ENCODE peak calls at places on chromosome 17, in five cellular contexts. Y, D, E, S and T are unnamed samples.

GRCh38 chr17:41304091-41304490 is 1.4 kb upstream of the KRTAP29-1 start:
- DNase-seq in Y (no peak), D (no peak), E (no peak), S (no peak), T (no peak)

GRCh38 chr17:79925242-79925957 is 86.2 kb upstream of the CBX4 start:
- DNase-seq in Y (no peak), D (peak), E (peak), S (peak), T (peak)

GRCh38 chr17:290121-290521 is 62.5 kb downstream of the RPH3AL start:
- DNase-seq in Y (no peak), D (no peak), E (no peak), S (no peak), T (no peak)

GRCh38 chr17:7384489-7385081 is 3.7 kb downstream of the TNK1 start:
- DNase-seq in Y (no peak), D (no peak), E (no peak), S (no peak), T (no peak)

GRCh38 chr17:79145548-79145947 is 70.9 kb downstream of the ENGASE start:
- DNase-seq in Y (no peak), D (no peak), E (no peak), S (no peak), T (no peak)

GRCh38 chr17:17669081-17669850 is 12.0 kb upstream of the RAI1 start:
- DNase-seq in Y (no peak), D (no peak), E (no peak), S (peak), T (no peak)

GRCh38 chr17:37137070-37137610 is 188.4 kb downstream of the AATF start:
- DNase-seq in Y (no peak), D (no peak), E (no peak), S (no peak), T (no peak)

GRCh38 chr17:29151567-29151966 is 28.6 kb downstream of the MYO18A start:
- DNase-seq in Y (no peak), D (no peak), E (no peak), S (peak), T (no peak)

GRCh38 chr17:38706625-38707298 is 1.7 kb downstream of the MLLT6 start:
- DNase-seq in Y (peak), D (peak), E (no peak), S (no peak), T (no peak)

GRCh38 chr17:31738067-31738466 is 121.0 kb downstream of the COPRS start:
- DNase-seq in Y (no peak), D (no peak), E (no peak), S (no peak), T (peak)

GRCh38 chr17:68231536-68231935 is 16.3 kb upstream of the AMZ2 start:
- DNase-seq in Y (no peak), D (no peak), E (no peak), S (no peak), T (no peak)

GRCh38 chr17:79094261-79094660 is 19.6 kb downstream of the ENGASE start:
- DNase-seq in Y (no peak), D (no peak), E (no peak), S (no peak), T (no peak)

GRCh38 chr17:49952912-49953497 is 16.0 kb upstream of the DLX4 start:
- DNase-seq in Y (no peak), D (no peak), E (no peak), S (peak), T (no peak)

GRCh38 chr17:8766731-8767130 is 8.4 kb upstream of the SPDYE4 start:
- DNase-seq in Y (no peak), D (no peak), E (no peak), S (no peak), T (no peak)

GRCh38 chr17:66689192-66689591 is 145.7 kb upstream of the CACNG5 start:
- DNase-seq in Y (no peak), D (no peak), E (no peak), S (no peak), T (no peak)

GRCh38 chr17:7632492-7632894 is 2.6 kb downstream of the SHBG start:
- DNase-seq in Y (peak), D (peak), E (no peak), S (peak), T (no peak)

GRCh38 chr17:5911919-5912318 is 158.3 kb upstream of the WSCD1 start:
- DNase-seq in Y (no peak), D (no peak), E (no peak), S (no peak), T (no peak)

GRCh38 chr17:57993471-57994365 is 5.7 kb upstream of the VEZF1 start:
- DNase-seq in Y (no peak), D (no peak), E (no peak), S (no peak), T (no peak)

GRCh38 chr17:40915199-40915661 is 22.2 kb downstream of the KRT23 start:
- DNase-seq in Y (no peak), D (no peak), E (no peak), S (peak), T (no peak)

GRCh38 chr17:81539961-81540675 is 11.9 kb downstream of the FSCN2 start:
- DNase-seq in Y (no peak), D (no peak), E (no peak), S (no peak), T (no peak)

GRCh38 chr17:696412-696811 is 18.2 kb downstream of the VPS53 start:
- DNase-seq in Y (no peak), D (no peak), E (no peak), S (no peak), T (no peak)

GRCh38 chr17:68497885-68498319 is 14.3 kb upstream of the PRKAR1A start:
- DNase-seq in Y (no peak), D (peak), E (peak), S (no peak), T (no peak)

GRCh38 chr17:64341181-64341580 is 49.5 kb downstream of the PECAM1 start:
- DNase-seq in Y (no peak), D (no peak), E (no peak), S (no peak), T (no peak)

GRCh38 chr17:9115446-9116265 is 94.3 kb downstream of the NTN1 start:
- DNase-seq in Y (peak), D (peak), E (peak), S (peak), T (peak)

GRCh38 chr17:43368740-43369506 is 29.9 kb upstream of the ARL4D start:
- DNase-seq in Y (peak), D (peak), E (peak), S (no peak), T (peak)

GRCh38 chr17:78341559-78342437 is 18.1 kb downstream of the SOCS3 start:
- DNase-seq in Y (no peak), D (no peak), E (peak), S (peak), T (peak)

GRCh38 chr17:50956750-50957523 is 90.8 kb upstream of the TOB1 start:
- DNase-seq in Y (peak), D (peak), E (peak), S (peak), T (peak)

GRCh38 chr17:66555605-66556004 is 253.2 kb downstream of the PRKCA start:
- DNase-seq in Y (no peak), D (no peak), E (no peak), S (no peak), T (no peak)

GRCh38 chr17:31190351-31190750 is 95.6 kb downstream of the NF1 start:
- DNase-seq in Y (no peak), D (no peak), E (no peak), S (no peak), T (no peak)

GRCh38 chr17:64400644-64401043 is 10.0 kb upstream of the PECAM1 start:
- DNase-seq in Y (no peak), D (no peak), E (no peak), S (no peak), T (no peak)

GRCh38 chr17:45405250-45406086 is 27.2 kb downstream of the ARHGAP27 start:
- DNase-seq in Y (no peak), D (no peak), E (no peak), S (no peak), T (no peak)

GRCh38 chr17:19384723-19385391 is 2.1 kb downstream of the MFAP4 start:
- DNase-seq in Y (no peak), D (no peak), E (peak), S (no peak), T (peak)

GRCh38 chr17:17414316-17414937 is 62.4 kb upstream of the MED9 start:
- DNase-seq in Y (no peak), D (no peak), E (no peak), S (peak), T (no peak)

GRCh38 chr17:28493467-28493866 is 12.7 kb upstream of the FOXN1 start:
- DNase-seq in Y (no peak), D (no peak), E (no peak), S (peak), T (no peak)

GRCh38 chr17:57706761-57707160 is 38.3 kb downstream of the CCDC182 start:
- DNase-seq in Y (no peak), D (no peak), E (no peak), S (no peak), T (no peak)

GRCh38 chr17:81332118-81332834 is 37.2 kb upstream of the SLC38A10 start:
- DNase-seq in Y (no peak), D (no peak), E (no peak), S (no peak), T (no peak)

GRCh38 chr17:66805567-66805966 is 29.4 kb upstream of the CACNG5 start:
- DNase-seq in Y (no peak), D (no peak), E (no peak), S (no peak), T (no peak)